ENCODE peak calls at places on chromosomes 4 and X, in five cellular contexts. X is GM23338, R is trophoblast cell, H is K562, U is Karpas-422. Y is an unnamed sample.

GRCh38 chrX:136525738-136526606 is 6.0 kb upstream of the VGLL1 start:
- DNase-seq in U (no peak), H (peak), X (no peak), R (no peak), Y (no peak)

GRCh38 chr4:117664706-117665444 is 369.4 kb upstream of the NDST3 start:
- DNase-seq in X (no peak), U (no peak), H (no peak), R (no peak), Y (no peak)

GRCh38 chr4:20615492-20616136 is 84.6 kb upstream of the PACRGL start:
- DNase-seq in X (no peak), H (no peak), R (peak), U (no peak), Y (no peak)

GRCh38 chrX:115268421-115268820 is 21.1 kb upstream of the LUZP4 start:
- DNase-seq in U (peak), R (peak), X (peak), H (no peak), Y (no peak)

GRCh38 chrX:40130207-40130606 is 32.4 kb upstream of the BCOR start:
- DNase-seq in R (peak), U (no peak), X (no peak), H (no peak), Y (no peak)

GRCh38 chr4:8070751-8071718 is 87.6 kb downstream of the ABLIM2 start:
- DNase-seq in R (no peak), U (no peak), X (no peak), H (no peak), Y (no peak)

GRCh38 chr4:16508968-16509367 is 282.7 kb upstream of the TAPT1 start:
- DNase-seq in R (peak), X (peak), H (peak), U (peak), Y (peak)

GRCh38 chr4:56048621-56049427 is 100.1 kb downstream of the CEP135 start:
- DNase-seq in H (peak), X (peak), U (peak), R (peak), Y (peak)

GRCh38 chr4:10035130-10035529 is 13.8 kb upstream of the SLC2A9 start:
- DNase-seq in X (no peak), R (no peak), U (no peak), H (no peak), Y (no peak)

GRCh38 chr4:3207531-3208037 is 41.4 kb upstream of the MSANTD1 start:
- DNase-seq in X (no peak), R (peak), U (no peak), H (no peak), Y (no peak)

GRCh38 chr4:3481113-3481531 is 18.0 kb downstream of the DOK7 start:
- DNase-seq in R (no peak), U (no peak), X (no peak), H (no peak), Y (no peak)

DNA sequence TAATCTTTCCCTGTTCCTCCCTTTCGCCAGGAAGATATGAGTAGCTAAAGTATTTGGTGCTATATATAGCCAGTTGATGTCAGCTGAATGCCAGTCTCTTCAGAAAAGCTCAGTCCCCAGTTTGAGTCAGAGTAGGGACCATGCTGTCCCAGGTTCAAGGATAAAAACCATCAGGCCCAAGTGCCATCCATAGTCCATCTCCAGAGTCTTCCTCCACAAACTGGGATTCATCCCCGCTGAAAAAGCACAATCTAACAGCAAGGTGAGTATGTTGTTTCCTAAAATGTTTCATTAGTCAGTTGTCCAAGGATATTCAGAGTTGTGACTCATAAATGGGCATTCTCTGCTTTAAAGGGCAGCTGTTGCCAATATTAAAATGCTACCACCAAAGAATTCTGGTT is at the start of gene MYOZ2:
- DNase-seq in U (no peak), H (no peak), X (no peak), R (no peak), Y (no peak)
- H3K4me2 ChIP-seq in U (no peak), H (no peak), X (no peak), R (no peak), Y (no peak)

GRCh38 chr4:53859305-53859704 is 205.1 kb downstream of the CHIC2 start:
- DNase-seq in H (no peak), X (no peak), R (no peak), U (no peak), Y (no peak)

GRCh38 chr4:53854991-53855885 is 209.2 kb downstream of the CHIC2 start:
- DNase-seq in X (no peak), R (peak), U (peak), H (no peak), Y (peak)

GRCh38 chr4:53852343-53852742 is 212.1 kb downstream of the CHIC2 start:
- DNase-seq in U (no peak), X (peak), H (no peak), R (no peak), Y (no peak)

GRCh38 chr4:53858744-53859143 is 205.7 kb downstream of the CHIC2 start:
- DNase-seq in H (no peak), R (no peak), U (no peak), X (no peak), Y (no peak)

GRCh38 chr4:53855886-53856260 is 208.5 kb downstream of the CHIC2 start:
- DNase-seq in U (no peak), H (no peak), X (no peak), R (peak), Y (no peak)
- H3K4me2 ChIP-seq in U (peak), H (no peak), X (no peak), R (no peak), Y (peak)

GRCh38 chrX:68834371-68835103 is 5.7 kb downstream of the EFNB1 start:
- DNase-seq in R (no peak), H (no peak), X (no peak), U (no peak), Y (no peak)
- H3K4me2 ChIP-seq in R (no peak), H (no peak), X (no peak), U (no peak), Y (no peak)

DNA sequence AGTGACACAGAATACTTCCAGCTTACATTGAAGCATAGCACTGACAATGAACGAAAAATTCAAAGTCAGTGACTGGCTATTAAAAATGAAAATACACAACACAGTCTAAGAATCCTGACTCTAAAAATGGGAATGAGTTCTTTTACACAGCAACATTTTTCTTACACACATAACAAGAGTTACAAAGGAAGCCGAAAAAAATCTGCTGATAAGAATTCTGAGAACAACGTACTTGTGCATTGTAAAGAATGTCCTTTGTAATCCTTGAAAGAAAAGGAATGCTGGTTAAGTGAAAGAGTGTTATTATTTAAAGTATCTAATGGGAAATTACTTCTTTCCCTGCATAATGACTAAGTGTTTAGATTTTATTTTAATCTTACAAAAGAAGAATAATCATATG is 199.4 kb downstream of the PRDM5 start:
- DNase-seq in H (no peak), U (no peak), X (peak), R (peak), Y (no peak)
- H3K4me2 ChIP-seq in H (no peak), U (no peak), X (no peak), R (no peak), Y (no peak)

GRCh38 chr4:41144812-41145211 is 69.5 kb downstream of the APBB2 start:
- DNase-seq in R (peak), U (no peak), X (no peak), H (no peak), Y (no peak)
- H3K4me2 ChIP-seq in R (no peak), U (no peak), X (no peak), H (no peak), Y (no peak)

GRCh38 chrX:134803060-134803459 is 144.8 kb upstream of the PLAC1 start:
- DNase-seq in R (no peak), U (no peak), X (no peak), H (peak), Y (no peak)

GRCh38 chrX:134798472-134798871 is 140.2 kb upstream of the PLAC1 start:
- DNase-seq in H (peak), X (no peak), U (no peak), R (no peak), Y (no peak)

GRCh38 chrX:134803551-134804183 is 145.4 kb upstream of the PLAC1 start:
- DNase-seq in X (peak), H (peak), U (peak), R (no peak), Y (no peak)

GRCh38 chrX:134804779-134805178 is 146.5 kb upstream of the PLAC1 start:
- DNase-seq in R (no peak), U (no peak), X (no peak), H (no peak), Y (no peak)

GRCh38 chrX:134801267-134801666 is 143.0 kb upstream of the PLAC1 start:
- DNase-seq in X (no peak), H (peak), U (no peak), R (no peak), Y (no peak)
- H3K4me2 ChIP-seq in X (no peak), H (peak), U (no peak), R (no peak), Y (no peak)

GRCh38 chrX:119990995-119991787 is 47.6 kb upstream of the NKAP start:
- DNase-seq in H (no peak), X (peak), U (no peak), R (no peak), Y (no peak)
- H3K4me2 ChIP-seq in H (no peak), X (peak), U (no peak), R (peak), Y (no peak)

GRCh38 chr4:1244081-1244977 is 4.6 kb downstream of the CTBP1 start:
- DNase-seq in X (no peak), U (no peak), R (no peak), H (no peak), Y (no peak)
- H3K4me2 ChIP-seq in X (no peak), U (no peak), R (no peak), H (no peak), Y (no peak)